ENCODE peak calls at places on chromosome 21, in six cellular contexts. E, V, T, Q, C and Y are unnamed samples.

GRCh38 chr21:41662761-41663160 is 104.1 kb downstream of the RIPK4 start:
- DNase-seq in E (no peak), V (no peak), T (no peak), Q (no peak), C (no peak), Y (no peak)

GRCh38 chr21:17554619-17555472 is 42.0 kb downstream of the CXADR start:
- DNase-seq in E (no peak), V (no peak), T (peak), Q (no peak), C (no peak), Y (no peak)

GRCh38 chr21:42614811-42615342 is 38.5 kb upstream of the PDE9A start:
- DNase-seq in E (peak), V (peak), T (no peak), Q (no peak), C (no peak), Y (no peak)

GRCh38 chr21:42025392-42026071 is 15.4 kb upstream of the ZBTB21 start:
- DNase-seq in E (no peak), V (no peak), T (peak), Q (no peak), C (no peak), Y (no peak)

GRCh38 chr21:27475363-27475955 is 508.6 kb upstream of the ADAMTS5 start:
- DNase-seq in E (no peak), V (no peak), T (no peak), Q (no peak), C (no peak), Y (no peak)

GRCh38 chr21:46157987-46158451 is 2.6 kb upstream of the FTCD start:
- DNase-seq in E (no peak), V (no peak), T (no peak), Q (no peak), C (no peak), Y (no peak)

GRCh38 chr21:34558960-34559631 is 47.1 kb upstream of the KCNE1 start:
- DNase-seq in E (no peak), V (no peak), T (no peak), Q (no peak), C (no peak), Y (no peak)

GRCh38 chr21:39845581-39846130 is 21.6 kb upstream of the PCP4 start:
- DNase-seq in E (no peak), V (no peak), T (no peak), Q (no peak), C (no peak), Y (peak)

GRCh38 chr21:36321325-36322082 is 1.5 kb downstream of the MORC3 start:
- DNase-seq in E (no peak), V (peak), T (peak), Q (no peak), C (no peak), Y (no peak)

GRCh38 chr21:15421947-15422346 is 307.8 kb upstream of the USP25 start:
- DNase-seq in E (no peak), V (no peak), T (no peak), Q (no peak), C (no peak), Y (peak)

GRCh38 chr21:37266515-37267221 is 466 bp downstream of the VPS26C start:
- DNase-seq in E (no peak), V (no peak), T (peak), Q (no peak), C (no peak), Y (no peak)

GRCh38 chr21:46004168-46004861 is 22.7 kb downstream of the COL6A1 start:
- DNase-seq in E (no peak), V (no peak), T (peak), Q (no peak), C (no peak), Y (no peak)

GRCh38 chr21:44520326-44521300 is 19.4 kb downstream of the KRTAP10-1 start:
- DNase-seq in E (no peak), V (no peak), T (no peak), Q (no peak), C (no peak), Y (no peak)

GRCh38 chr21:32977216-32977615 is 48.5 kb upstream of the OLIG2 start:
- DNase-seq in E (no peak), V (no peak), T (no peak), Q (no peak), C (no peak), Y (no peak)

GRCh38 chr21:27033467-27033866 is 66.6 kb upstream of the ADAMTS5 start:
- DNase-seq in E (no peak), V (no peak), T (no peak), Q (no peak), C (no peak), Y (no peak)

GRCh38 chr21:45303111-45303615 is 15.5 kb upstream of the POFUT2 start:
- DNase-seq in E (no peak), V (no peak), T (no peak), Q (no peak), C (no peak), Y (no peak)

GRCh38 chr21:28537371-28538079 is 455.2 kb downstream of the LTN1 start:
- DNase-seq in E (no peak), V (no peak), T (peak), Q (no peak), C (no peak), Y (peak)

GRCh38 chr21:44434568-44434925 is 20.8 kb upstream of the LRRC3 start:
- DNase-seq in E (no peak), V (no peak), T (no peak), Q (no peak), C (no peak), Y (no peak)

GRCh38 chr21:34020005-34020847 is 53.2 kb upstream of the MRPS6 start:
- DNase-seq in E (peak), V (no peak), T (no peak), Q (no peak), C (no peak), Y (no peak)

GRCh38 chr21:38171723-38172344 is 85.0 kb upstream of the KCNJ15 start:
- DNase-seq in E (no peak), V (no peak), T (peak), Q (no peak), C (peak), Y (no peak)

GRCh38 chr21:22120616-22121266 is 1122.5 kb downstream of the NCAM2 start:
- DNase-seq in E (no peak), V (no peak), T (peak), Q (no peak), C (no peak), Y (no peak)

GRCh38 chr21:45041351-45041805 is 33.0 kb upstream of the ADARB1 start:
- DNase-seq in E (no peak), V (no peak), T (peak), Q (peak), C (peak), Y (no peak)

GRCh38 chr21:17793675-17794123 is 25.5 kb downstream of the C21orf91 start:
- DNase-seq in E (no peak), V (peak), T (peak), Q (no peak), C (no peak), Y (peak)

GRCh38 chr21:46079357-46080170 is 18.3 kb upstream of the COL6A2 start:
- DNase-seq in E (no peak), V (no peak), T (peak), Q (peak), C (peak), Y (no peak)

GRCh38 chr21:42782723-42783247 is 96.6 kb downstream of the WDR4 start:
- DNase-seq in E (no peak), V (no peak), T (no peak), Q (no peak), C (no peak), Y (no peak)

GRCh38 chr21:25895565-25896205 is 160.9 kb downstream of the GABPA start:
- DNase-seq in E (no peak), V (peak), T (peak), Q (peak), C (no peak), Y (no peak)

GRCh38 chr21:24045775-24046215 is 1561.5 kb downstream of the MRPL39 start:
- DNase-seq in E (no peak), V (peak), T (no peak), Q (peak), C (peak), Y (peak)

GRCh38 chr21:28298251-28298672 is 694.4 kb downstream of the LTN1 start:
- DNase-seq in E (no peak), V (no peak), T (peak), Q (no peak), C (no peak), Y (no peak)

GRCh38 chr21:42009018-42009830 is 936 bp downstream of the ZBTB21 start:
- DNase-seq in E (peak), V (peak), T (peak), Q (no peak), C (no peak), Y (no peak)

GRCh38 chr21:46080171-46081021 is 17.5 kb upstream of the COL6A2 start:
- DNase-seq in E (no peak), V (no peak), T (no peak), Q (no peak), C (no peak), Y (no peak)

GRCh38 chr21:45593162-45594022 is 50.1 kb upstream of the PCBP3 start:
- DNase-seq in E (no peak), V (no peak), T (no peak), Q (no peak), C (no peak), Y (no peak)

GRCh38 chr21:34037446-34037845 is 35.9 kb upstream of the MRPS6 start:
- DNase-seq in E (no peak), V (no peak), T (peak), Q (no peak), C (no peak), Y (peak)

GRCh38 chr21:38869946-38870345 is 64.2 kb downstream of the ETS2 start:
- DNase-seq in E (no peak), V (no peak), T (no peak), Q (peak), C (peak), Y (no peak)

GRCh38 chr21:34191876-34192275 is 118.5 kb downstream of the MRPS6 start:
- DNase-seq in E (no peak), V (no peak), T (no peak), Q (no peak), C (no peak), Y (no peak)

GRCh38 chr21:26405071-26405470 is 168.0 kb downstream of the CYYR1 start:
- DNase-seq in E (no peak), V (no peak), T (peak), Q (no peak), C (no peak), Y (no peak)

GRCh38 chr21:39051561-39051949 is 131.7 kb downstream of the PSMG1 start:
- DNase-seq in E (no peak), V (no peak), T (peak), Q (no peak), C (no peak), Y (no peak)